ENCODE peak calls at places on chromosomes 5 and 9, in six cellular contexts. One of them, this sample, is unnamed.

GRCh38 chr9:137141050-137141810 is 2.3 kb downstream of the GRIN1 start:
- DNase-seq in SJSA1: no peak
- DNase-seq in left kidney: no peak
- DNase-seq in GOT3: no peak
- DNase-seq in activated T-cell treated with anti-CD3 and anti-CD28 coated beads, Interleukin-2, amount 50 U/mL, for 72 hours: no peak
- DNase-seq in mesendoderm: no peak
- DNase-seq in this sample: no peak

GRCh38 chr5:142542906-142543305 is 143.0 kb downstream of the FGF1 start:
- DNase-seq in activated T-cell treated with anti-CD3 and anti-CD28 coated beads, Interleukin-2, amount 50 U/mL, for 72 hours: no peak
- DNase-seq in mesendoderm: peak; percentile 27
- DNase-seq in SJSA1: peak; percentile 31
- DNase-seq in GOT3: no peak
- DNase-seq in left kidney: peak; percentile 25
- DNase-seq in this sample: no peak

GRCh38 chr5:87829214-87829551 is 416.5 kb upstream of the CCNH start:
- DNase-seq in mesendoderm: no peak
- DNase-seq in activated T-cell treated with anti-CD3 and anti-CD28 coated beads, Interleukin-2, amount 50 U/mL, for 72 hours: no peak
- DNase-seq in left kidney: peak; percentile 3
- DNase-seq in GOT3: no peak
- DNase-seq in SJSA1: peak; percentile 12
- DNase-seq in this sample: no peak

GRCh38 chr5:179827684-179828083 is 7.0 kb downstream of the SQSTM1 start:
- DNase-seq in GOT3: no peak
- DNase-seq in activated T-cell treated with anti-CD3 and anti-CD28 coated beads, Interleukin-2, amount 50 U/mL, for 72 hours: peak; percentile 64
- DNase-seq in left kidney: no peak
- DNase-seq in mesendoderm: no peak
- DNase-seq in SJSA1: no peak
- DNase-seq in this sample: no peak

GRCh38 chr9:33300546-33300945 is 10.2 kb downstream of the NFX1 start:
- DNase-seq in mesendoderm: no peak
- DNase-seq in left kidney: no peak
- DNase-seq in SJSA1: no peak
- DNase-seq in activated T-cell treated with anti-CD3 and anti-CD28 coated beads, Interleukin-2, amount 50 U/mL, for 72 hours: no peak
- DNase-seq in GOT3: no peak
- DNase-seq in this sample: no peak

GRCh38 chr9:111163738-111164399 is 125.6 kb upstream of the LPAR1 start:
- DNase-seq in left kidney: peak; percentile 81
- DNase-seq in GOT3: no peak
- DNase-seq in activated T-cell treated with anti-CD3 and anti-CD28 coated beads, Interleukin-2, amount 50 U/mL, for 72 hours: no peak
- DNase-seq in mesendoderm: no peak
- DNase-seq in SJSA1: no peak
- DNase-seq in this sample: no peak

GRCh38 chr9:28234133-28234898 is 661.0 kb upstream of the C9orf72 start:
- DNase-seq in left kidney: no peak
- DNase-seq in GOT3: no peak
- DNase-seq in mesendoderm: no peak
- DNase-seq in activated T-cell treated with anti-CD3 and anti-CD28 coated beads, Interleukin-2, amount 50 U/mL, for 72 hours: no peak
- DNase-seq in SJSA1: no peak
- DNase-seq in this sample: no peak

GRCh38 chr9:22237497-22238363 is 208.9 kb upstream of the DMRTA1 start:
- DNase-seq in activated T-cell treated with anti-CD3 and anti-CD28 coated beads, Interleukin-2, amount 50 U/mL, for 72 hours: no peak
- DNase-seq in left kidney: no peak
- DNase-seq in mesendoderm: peak; percentile 84
- DNase-seq in GOT3: no peak
- DNase-seq in SJSA1: peak; percentile 68
- DNase-seq in this sample: no peak

GRCh38 chr9:135252980-135253304 is 165.5 kb downstream of the OLFM1 start:
- DNase-seq in SJSA1: no peak
- DNase-seq in left kidney: no peak
- DNase-seq in GOT3: no peak
- DNase-seq in activated T-cell treated with anti-CD3 and anti-CD28 coated beads, Interleukin-2, amount 50 U/mL, for 72 hours: no peak
- DNase-seq in mesendoderm: peak; percentile 18
- DNase-seq in this sample: no peak

GRCh38 chr5:78640622-78641021 is 8.0 kb downstream of the LHFPL2 start:
- DNase-seq in mesendoderm: no peak
- DNase-seq in SJSA1: no peak
- DNase-seq in GOT3: no peak
- DNase-seq in activated T-cell treated with anti-CD3 and anti-CD28 coated beads, Interleukin-2, amount 50 U/mL, for 72 hours: no peak
- DNase-seq in left kidney: no peak
- DNase-seq in this sample: no peak

GRCh38 chr9:7028591-7028990 is 270.8 kb downstream of the KDM4C start:
- DNase-seq in activated T-cell treated with anti-CD3 and anti-CD28 coated beads, Interleukin-2, amount 50 U/mL, for 72 hours: no peak
- DNase-seq in GOT3: no peak
- DNase-seq in left kidney: no peak
- DNase-seq in SJSA1: no peak
- DNase-seq in mesendoderm: no peak
- DNase-seq in this sample: no peak

GRCh38 chr9:36268007-36268427 is 9.8 kb upstream of the GNE start:
- DNase-seq in GOT3: no peak
- DNase-seq in left kidney: no peak
- DNase-seq in mesendoderm: no peak
- DNase-seq in SJSA1: peak; percentile 39
- DNase-seq in activated T-cell treated with anti-CD3 and anti-CD28 coated beads, Interleukin-2, amount 50 U/mL, for 72 hours: no peak
- DNase-seq in this sample: no peak

GRCh38 chr9:2028888-2029287 is 13.7 kb downstream of the SMARCA2 start:
- DNase-seq in GOT3: no peak
- DNase-seq in SJSA1: no peak
- DNase-seq in activated T-cell treated with anti-CD3 and anti-CD28 coated beads, Interleukin-2, amount 50 U/mL, for 72 hours: no peak
- DNase-seq in left kidney: no peak
- DNase-seq in mesendoderm: no peak
- DNase-seq in this sample: no peak

GRCh38 chr9:20884985-20885593 is 146.4 kb downstream of the HACD4 start:
- DNase-seq in activated T-cell treated with anti-CD3 and anti-CD28 coated beads, Interleukin-2, amount 50 U/mL, for 72 hours: peak; percentile 56
- DNase-seq in left kidney: peak; percentile 56
- DNase-seq in GOT3: no peak
- DNase-seq in SJSA1: peak; percentile 16
- DNase-seq in mesendoderm: peak; percentile 63
- DNase-seq in this sample: peak; percentile 48

GRCh38 chr9:135919318-135919717 is 12.0 kb upstream of the CAMSAP1 start:
- DNase-seq in GOT3: no peak
- DNase-seq in mesendoderm: no peak
- DNase-seq in left kidney: no peak
- DNase-seq in activated T-cell treated with anti-CD3 and anti-CD28 coated beads, Interleukin-2, amount 50 U/mL, for 72 hours: no peak
- DNase-seq in SJSA1: no peak
- DNase-seq in this sample: no peak

GRCh38 chr5:140608730-140609520 is 24.1 kb downstream of the CD14 start:
- DNase-seq in mesendoderm: no peak
- DNase-seq in left kidney: no peak
- DNase-seq in SJSA1: no peak
- DNase-seq in activated T-cell treated with anti-CD3 and anti-CD28 coated beads, Interleukin-2, amount 50 U/mL, for 72 hours: no peak
- DNase-seq in GOT3: no peak
- DNase-seq in this sample: no peak

GRCh38 chr9:36788534-36788933 is 215.8 kb downstream of the MELK start:
- DNase-seq in mesendoderm: peak; percentile 55
- DNase-seq in left kidney: peak; percentile 17
- DNase-seq in GOT3: no peak
- DNase-seq in activated T-cell treated with anti-CD3 and anti-CD28 coated beads, Interleukin-2, amount 50 U/mL, for 72 hours: no peak
- DNase-seq in SJSA1: no peak
- DNase-seq in this sample: no peak

GRCh38 chr5:9351535-9351934 is 194.3 kb downstream of the SEMA5A start:
- DNase-seq in left kidney: no peak
- DNase-seq in SJSA1: no peak
- DNase-seq in activated T-cell treated with anti-CD3 and anti-CD28 coated beads, Interleukin-2, amount 50 U/mL, for 72 hours: no peak
- DNase-seq in mesendoderm: no peak
- DNase-seq in GOT3: no peak
- DNase-seq in this sample: no peak

GRCh38 chr5:66436721-66437120 is 159.5 kb upstream of the MAST4 start:
- DNase-seq in GOT3: no peak
- DNase-seq in SJSA1: no peak
- DNase-seq in left kidney: peak; percentile 10
- DNase-seq in activated T-cell treated with anti-CD3 and anti-CD28 coated beads, Interleukin-2, amount 50 U/mL, for 72 hours: no peak
- DNase-seq in mesendoderm: peak; percentile 58
- DNase-seq in this sample: peak; percentile 8

GRCh38 chr5:69288668-69289067 is 43.9 kb downstream of the CCDC125 start:
- DNase-seq in mesendoderm: no peak
- DNase-seq in activated T-cell treated with anti-CD3 and anti-CD28 coated beads, Interleukin-2, amount 50 U/mL, for 72 hours: no peak
- DNase-seq in SJSA1: no peak
- DNase-seq in GOT3: no peak
- DNase-seq in left kidney: no peak
- DNase-seq in this sample: no peak

GRCh38 chr5:83145882-83146331 is 68.6 kb downstream of the XRCC4 start:
- DNase-seq in left kidney: no peak
- DNase-seq in mesendoderm: no peak
- DNase-seq in GOT3: no peak
- DNase-seq in SJSA1: no peak
- DNase-seq in activated T-cell treated with anti-CD3 and anti-CD28 coated beads, Interleukin-2, amount 50 U/mL, for 72 hours: no peak
- DNase-seq in this sample: no peak

GRCh38 chr5:178872302-178872701 is 12.5 kb downstream of the ZNF354B start:
- DNase-seq in activated T-cell treated with anti-CD3 and anti-CD28 coated beads, Interleukin-2, amount 50 U/mL, for 72 hours: no peak
- DNase-seq in left kidney: no peak
- DNase-seq in mesendoderm: no peak
- DNase-seq in GOT3: no peak
- DNase-seq in SJSA1: no peak
- DNase-seq in this sample: no peak

GRCh38 chr9:30732060-30732459 is 1652.4 kb upstream of the ACO1 start:
- DNase-seq in SJSA1: no peak
- DNase-seq in activated T-cell treated with anti-CD3 and anti-CD28 coated beads, Interleukin-2, amount 50 U/mL, for 72 hours: no peak
- DNase-seq in left kidney: no peak
- DNase-seq in mesendoderm: peak; percentile 20
- DNase-seq in GOT3: no peak
- DNase-seq in this sample: no peak

GRCh38 chr5:122500245-122501086 is 188.4 kb downstream of the SNCAIP start:
- DNase-seq in activated T-cell treated with anti-CD3 and anti-CD28 coated beads, Interleukin-2, amount 50 U/mL, for 72 hours: peak; percentile 1
- DNase-seq in GOT3: no peak
- DNase-seq in mesendoderm: peak; percentile 84
- DNase-seq in left kidney: peak; percentile 90
- DNase-seq in SJSA1: peak; percentile 51
- DNase-seq in this sample: peak; percentile 34

GRCh38 chr9:134835455-134835854 is 45.2 kb upstream of the FCN2 start:
- DNase-seq in GOT3: no peak
- DNase-seq in left kidney: no peak
- DNase-seq in mesendoderm: no peak
- DNase-seq in activated T-cell treated with anti-CD3 and anti-CD28 coated beads, Interleukin-2, amount 50 U/mL, for 72 hours: no peak
- DNase-seq in SJSA1: no peak
- DNase-seq in this sample: no peak